ENCODE peak calls at places on chromosomes 3 and 15, in five cellular contexts. One of them, this sample, is unnamed.

GRCh38 chr3:171753665-171754408 is 56.4 kb downstream of the PLD1 start:
- DNase-seq in cardiac muscle cell: no peak
- DNase-seq in psoas muscle: no peak
- DNase-seq in body of pancreas: no peak
- DNase-seq in upper lobe of left lung: no peak
- DNase-seq in this sample: no peak

GRCh38 chr3:108835101-108835500 is 12.5 kb downstream of the TRAT1 start:
- DNase-seq in upper lobe of left lung: no peak
- DNase-seq in body of pancreas: no peak
- DNase-seq in cardiac muscle cell: no peak
- DNase-seq in psoas muscle: no peak
- DNase-seq in this sample: no peak

GRCh38 chr3:138381413-138381901 is 33.1 kb downstream of the MRAS start:
- DNase-seq in psoas muscle: peak; percentile 70
- DNase-seq in upper lobe of left lung: peak; percentile 39
- DNase-seq in body of pancreas: peak; percentile 30
- DNase-seq in cardiac muscle cell: peak; percentile 70
- DNase-seq in this sample: no peak

GRCh38 chr3:132180337-132180791 is 136.8 kb upstream of the ACP3 start:
- DNase-seq in psoas muscle: no peak
- DNase-seq in upper lobe of left lung: no peak
- DNase-seq in cardiac muscle cell: peak; percentile 74
- DNase-seq in body of pancreas: no peak
- DNase-seq in this sample: no peak

GRCh38 chr3:139564290-139564861 is 24.8 kb upstream of the RBP1 start:
- DNase-seq in upper lobe of left lung: no peak
- DNase-seq in body of pancreas: no peak
- DNase-seq in psoas muscle: no peak
- DNase-seq in cardiac muscle cell: peak; percentile 23
- DNase-seq in this sample: no peak

GRCh38 chr3:8739757-8740508 is 6.3 kb downstream of the CAV3 start:
- DNase-seq in upper lobe of left lung: no peak
- DNase-seq in cardiac muscle cell: no peak
- DNase-seq in body of pancreas: no peak
- DNase-seq in psoas muscle: no peak
- DNase-seq in this sample: no peak

GRCh38 chr3:45736707-45737106 is 47.5 kb downstream of the SACM1L start:
- DNase-seq in psoas muscle: no peak
- DNase-seq in upper lobe of left lung: no peak
- DNase-seq in cardiac muscle cell: no peak
- DNase-seq in body of pancreas: no peak
- DNase-seq in this sample: no peak

GRCh38 chr3:59426851-59427565 is 377.2 kb upstream of the CFAP20DC start:
- DNase-seq in cardiac muscle cell: no peak
- DNase-seq in psoas muscle: no peak
- DNase-seq in body of pancreas: no peak
- DNase-seq in upper lobe of left lung: no peak
- DNase-seq in this sample: no peak

GRCh38 chr15:100893964-100894295 is 14.3 kb downstream of the ALDH1A3 start:
- DNase-seq in psoas muscle: no peak
- DNase-seq in cardiac muscle cell: no peak
- DNase-seq in upper lobe of left lung: no peak
- DNase-seq in body of pancreas: no peak
- DNase-seq in this sample: no peak

GRCh38 chr3:42503251-42503924 is 945 bp downstream of the VIPR1 start:
- DNase-seq in cardiac muscle cell: no peak
- DNase-seq in psoas muscle: no peak
- DNase-seq in body of pancreas: peak; percentile 1
- DNase-seq in upper lobe of left lung: peak; percentile 16
- DNase-seq in this sample: peak; percentile 60
- H3K4me3 ChIP-seq in cardiac muscle cell: no peak overlapping the region
- H3K4me3 ChIP-seq in psoas muscle: peak overlapping the region; percentile 61
- H3K4me3 ChIP-seq in body of pancreas: no peak overlapping the region
- H3K4me3 ChIP-seq in upper lobe of left lung: peak overlapping the region; percentile 61
- H3K4me3 ChIP-seq in this sample: no peak overlapping the region

DNA sequence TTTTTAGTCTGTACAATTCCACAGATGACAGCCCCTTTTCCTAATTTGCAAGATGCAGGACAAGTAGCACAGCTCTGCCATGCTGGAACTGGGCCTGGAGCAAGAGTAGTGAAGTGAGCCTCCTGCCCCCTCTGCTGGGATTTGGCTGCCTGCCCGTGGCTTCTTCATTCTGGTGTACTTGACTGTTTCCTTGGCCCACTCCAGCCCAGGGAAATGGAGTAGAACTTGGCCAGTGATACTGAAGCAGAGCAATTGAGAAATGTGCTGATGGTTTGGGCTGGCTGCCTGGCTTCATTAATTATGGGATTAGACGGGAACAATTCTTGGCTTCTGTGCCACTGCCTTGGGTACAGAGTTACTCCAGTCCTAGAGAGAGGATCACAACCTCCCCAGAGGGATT is 2.8 kb downstream of the GPD1L start:
- DNase-seq in body of pancreas: peak; percentile 82
- DNase-seq in cardiac muscle cell: peak; percentile 55
- DNase-seq in upper lobe of left lung: peak; percentile 88
- DNase-seq in psoas muscle: peak; percentile 98
- DNase-seq in this sample: peak; percentile 93
- H3K4me1 ChIP-seq in body of pancreas: peaks cover 59% of the 10 kb centered on the region
- H3K4me1 ChIP-seq in cardiac muscle cell: peaks cover 5% of the 10 kb centered on the region
- H3K4me1 ChIP-seq in upper lobe of left lung: peaks cover 41% of the 10 kb centered on the region
- H3K4me1 ChIP-seq in psoas muscle: peaks cover 62% of the 10 kb centered on the region
- H3K4me1 ChIP-seq in this sample: peaks cover 24% of the 10 kb centered on the region

DNA sequence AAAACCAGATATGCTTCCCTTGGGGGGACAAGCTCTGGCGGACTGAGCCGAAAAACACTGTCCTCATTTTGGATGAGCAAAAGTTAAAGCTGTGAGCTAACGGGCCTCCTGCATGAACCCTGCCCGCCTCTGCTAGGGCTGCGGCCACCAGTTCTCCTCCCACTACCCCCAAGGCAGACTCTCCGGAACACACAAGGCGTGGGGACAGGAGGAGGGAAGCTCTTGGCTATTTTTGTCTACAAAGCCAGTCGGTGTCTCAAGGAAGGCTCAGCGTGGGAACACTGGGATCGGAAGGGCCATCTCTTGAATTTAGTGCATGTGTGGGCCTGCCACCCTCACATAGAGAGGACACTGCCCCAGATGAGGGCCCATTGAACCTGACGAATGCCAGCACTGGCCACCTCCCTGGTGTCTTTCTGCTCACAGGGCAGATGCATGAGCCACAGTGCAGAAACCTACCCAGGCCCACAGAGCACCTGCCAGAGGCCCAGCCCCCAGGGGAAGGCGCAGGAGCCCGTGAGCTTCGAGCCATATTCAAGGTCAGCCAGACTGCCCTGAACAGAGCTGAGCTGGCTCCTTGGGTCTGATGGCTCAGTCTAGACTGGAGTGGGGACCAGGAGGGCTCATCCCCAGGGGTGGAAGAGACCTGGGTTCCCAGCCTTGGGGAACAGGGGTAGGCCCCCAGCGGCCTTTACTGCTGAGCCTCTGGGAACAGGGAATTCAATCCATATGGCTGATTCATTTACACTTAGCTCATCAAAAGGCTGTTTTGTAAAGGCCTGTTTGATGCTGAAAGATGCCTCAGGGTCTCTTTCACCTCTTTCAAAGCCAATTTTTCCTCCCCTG is 38.3 kb downstream of the HCN4 start:
- DNase-seq in cardiac muscle cell: no peak
- DNase-seq in body of pancreas: no peak
- DNase-seq in upper lobe of left lung: no peak
- DNase-seq in psoas muscle: no peak
- DNase-seq in this sample: no peak
- H3K4me3 ChIP-seq in cardiac muscle cell: no peak overlapping the region
- H3K4me3 ChIP-seq in body of pancreas: no peak overlapping the region
- H3K4me3 ChIP-seq in upper lobe of left lung: no peak overlapping the region
- H3K4me3 ChIP-seq in psoas muscle: no peak overlapping the region
- H3K4me3 ChIP-seq in this sample: no peak overlapping the region

DNA sequence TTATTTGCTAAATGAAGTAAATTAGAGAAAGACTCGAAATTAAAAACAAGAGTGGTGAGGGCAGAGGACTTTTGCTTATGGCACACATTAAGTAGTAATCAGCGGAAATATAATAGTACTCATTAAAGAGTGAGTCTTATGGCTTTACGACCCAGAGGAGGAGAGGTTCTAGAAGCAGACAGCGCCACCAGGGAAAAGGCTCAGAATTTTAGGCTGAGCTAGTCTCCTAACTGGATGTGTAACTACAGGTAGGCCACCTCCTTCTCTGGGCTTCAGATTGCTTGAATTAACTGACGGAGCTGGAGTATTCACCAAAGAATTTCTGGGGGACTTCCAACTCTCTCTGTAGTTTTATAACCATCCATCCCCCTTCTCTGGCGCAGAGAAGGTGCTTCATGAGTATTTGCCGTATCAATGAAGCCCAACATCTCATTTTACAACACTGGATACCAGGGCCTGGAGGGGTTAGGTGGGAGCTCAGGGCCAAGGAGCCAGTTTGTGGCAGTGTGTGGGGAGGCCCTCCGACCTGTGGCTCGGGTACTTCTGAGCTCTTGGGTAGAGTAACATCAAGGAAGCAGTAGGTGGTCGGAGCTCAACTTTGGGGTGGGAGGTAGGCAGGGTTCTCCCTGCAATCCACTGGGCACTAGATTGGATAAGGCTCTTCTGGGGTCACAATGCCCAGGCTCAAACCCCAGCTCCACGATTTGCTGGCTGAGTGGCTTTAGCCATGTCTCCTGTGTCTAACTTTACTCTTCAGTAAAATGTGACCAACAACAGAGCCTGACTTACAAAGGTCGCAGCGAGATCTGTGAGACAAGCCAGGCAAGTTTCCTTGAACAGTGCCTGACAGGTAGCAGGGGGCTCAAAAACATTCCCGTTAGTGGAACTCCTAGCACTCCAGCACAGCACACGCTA is 1.1 kb downstream of the CHCHD4 start:
- DNase-seq in cardiac muscle cell: no peak
- DNase-seq in body of pancreas: no peak
- DNase-seq in psoas muscle: no peak
- DNase-seq in upper lobe of left lung: no peak
- DNase-seq in this sample: no peak
- H3K4me1 ChIP-seq in cardiac muscle cell: peaks cover 6% of the 10 kb centered on the region
- H3K4me1 ChIP-seq in body of pancreas: peaks cover 42% of the 10 kb centered on the region
- H3K4me1 ChIP-seq in psoas muscle: peaks cover 30% of the 10 kb centered on the region
- H3K4me1 ChIP-seq in upper lobe of left lung: peaks cover 37% of the 10 kb centered on the region
- H3K4me1 ChIP-seq in this sample: peaks cover 19% of the 10 kb centered on the region

GRCh38 chr3:113839551-113839950 is 963 bp downstream of the GRAMD1C start:
- DNase-seq in cardiac muscle cell: no peak
- DNase-seq in body of pancreas: no peak
- DNase-seq in upper lobe of left lung: no peak
- DNase-seq in psoas muscle: no peak
- DNase-seq in this sample: no peak
- H3K4me3 ChIP-seq in cardiac muscle cell: no peak overlapping the region
- H3K4me3 ChIP-seq in body of pancreas: peak overlapping the region; percentile 48
- H3K4me3 ChIP-seq in upper lobe of left lung: no peak overlapping the region
- H3K4me3 ChIP-seq in psoas muscle: no peak overlapping the region
- H3K4me3 ChIP-seq in this sample: peak overlapping the region; percentile 71

GRCh38 chr3:187947927-187948682 is 202.8 kb upstream of the BCL6 start:
- DNase-seq in upper lobe of left lung: no peak
- DNase-seq in psoas muscle: peak; percentile 68
- DNase-seq in cardiac muscle cell: no peak
- DNase-seq in body of pancreas: no peak
- DNase-seq in this sample: no peak
- H3K4me1 ChIP-seq in upper lobe of left lung: peaks cover 15% of the 10 kb centered on the region
- H3K4me1 ChIP-seq in psoas muscle: peaks cover 42% of the 10 kb centered on the region
- H3K4me1 ChIP-seq in cardiac muscle cell: peaks cover 8% of the 10 kb centered on the region
- H3K4me1 ChIP-seq in body of pancreas: no peaks in the 10 kb centered on the region
- H3K4me1 ChIP-seq in this sample: no peaks in the 10 kb centered on the region